ENCODE peak calls at places on chromosomes 2 and 18, in nine cellular contexts. O is GM23248, R is AG04450, L is body of pancreas, P is fibroblast of lung, W is WERI-Rb-1, A is MM.1S, C is iPS DF 6.9, V is cardiac muscle cell. T is an unnamed sample.

GRCh38 chr2:233007739-233008138 is 5.3 kb downstream of the NGEF start:
- DNase-seq in O (no peak), R (no peak), L (no peak), P (no peak), W (no peak), A (no peak), C (no peak), V (no peak), T (no peak)

GRCh38 chr2:150495993-150496627 is 8.6 kb upstream of the RND3 start:
- DNase-seq in O (peak), R (peak), L (no peak), P (peak), W (no peak), A (no peak), C (no peak), V (no peak), T (peak)

GRCh38 chr2:690799-691198 is 13.6 kb upstream of the TMEM18 start:
- DNase-seq in O (no peak), R (no peak), L (no peak), P (no peak), W (no peak), A (no peak), C (no peak), V (no peak), T (no peak)

GRCh38 chr2:23705771-23706612 is 220.9 kb downstream of the ATAD2B start:
- DNase-seq in O (no peak), R (no peak), L (no peak), P (no peak), W (no peak), A (no peak), C (no peak), V (no peak), T (no peak)

GRCh38 chr2:97671526-97671925 is 2.0 kb downstream of the C2orf92 start:
- DNase-seq in O (no peak), R (no peak), L (no peak), P (no peak), W (no peak), A (no peak), C (no peak), V (no peak), T (no peak)

GRCh38 chr2:179936654-179937053 is 70.4 kb downstream of the CWC22 start:
- DNase-seq in O (peak), R (no peak), L (peak), P (peak), W (peak), A (peak), C (peak), V (peak), T (peak)

GRCh38 chr18:46474487-46475366 is 182.3 kb downstream of the LOXHD1 start:
- DNase-seq in O (no peak), R (no peak), L (no peak), P (no peak), W (no peak), A (peak), C (no peak), V (peak), T (no peak)

GRCh38 chr2:206642075-206643025 is at the start of gene FAM237A:
- DNase-seq in O (peak), R (peak), L (peak), P (peak), W (no peak), A (peak), C (peak), V (peak), T (peak)

GRCh38 chr2:119846021-119846420 is 86.3 kb downstream of the PTPN4 start:
- DNase-seq in O (no peak), R (no peak), L (no peak), P (no peak), W (no peak), A (no peak), C (no peak), V (no peak), T (no peak)

GRCh38 chr2:142687075-142687474 is 190.4 kb upstream of the KYNU start:
- DNase-seq in O (no peak), R (no peak), L (no peak), P (no peak), W (no peak), A (no peak), C (no peak), V (no peak), T (no peak)
- H3K4me3 ChIP-seq in O (no peak), R (no peak), L (no peak), P (no peak), W (no peak), A (no peak), C (no peak), V (no peak), T (no peak)

GRCh38 chr2:109030870-109031480 is 42.0 kb upstream of the EDAR start:
- DNase-seq in O (no peak), R (no peak), L (no peak), P (no peak), W (no peak), A (no peak), C (no peak), V (no peak), T (no peak)

GRCh38 chr2:109032229-109032800 is 43.3 kb upstream of the EDAR start:
- DNase-seq in O (no peak), R (no peak), L (no peak), P (no peak), W (no peak), A (no peak), C (no peak), V (no peak), T (no peak)

GRCh38 chr2:109031481-109032228 is 42.6 kb upstream of the EDAR start:
- DNase-seq in O (peak), R (no peak), L (peak), P (peak), W (no peak), A (peak), C (no peak), V (peak), T (peak)

GRCh38 chr2:109029444-109030193 is 40.6 kb upstream of the EDAR start:
- DNase-seq in O (no peak), R (no peak), L (no peak), P (no peak), W (no peak), A (no peak), C (no peak), V (no peak), T (no peak)

DNA sequence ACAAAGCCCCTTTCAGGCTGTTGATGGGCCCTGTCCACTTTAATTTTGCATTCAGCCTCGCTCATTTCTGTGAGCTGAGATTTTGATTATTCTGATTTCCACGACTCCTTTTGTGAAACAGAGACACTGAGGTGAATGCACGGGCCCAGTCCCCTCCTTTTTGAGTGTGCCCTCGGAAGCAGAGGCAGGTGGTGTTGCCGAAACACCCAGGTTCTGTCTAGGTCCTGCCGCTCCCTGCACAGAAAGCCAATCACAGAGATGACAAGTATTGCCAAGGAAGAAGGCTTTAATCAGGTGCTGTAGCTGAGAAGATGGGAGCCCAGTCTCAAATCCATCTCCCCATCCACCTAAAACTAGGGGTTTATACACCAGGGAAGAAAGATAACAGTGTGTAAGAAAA is 44.2 kb upstream of the EDAR start:
- DNase-seq in O (no peak), R (no peak), L (no peak), P (no peak), W (no peak), A (no peak), C (no peak), V (no peak), T (no peak)
- H3K4me3 ChIP-seq in O (no peak), R (no peak), L (no peak), P (no peak), W (no peak), A (no peak), C (no peak), V (no peak), T (no peak)

GRCh38 chr18:8977701-8978100 is 124.8 kb upstream of the NDUFV2 start:
- DNase-seq in O (no peak), R (no peak), L (no peak), P (no peak), W (no peak), A (no peak), C (no peak), V (no peak), T (no peak)
- H3K4me3 ChIP-seq in O (no peak), R (no peak), L (no peak), P (no peak), W (no peak), A (no peak), C (no peak), V (no peak), T (no peak)

DNA sequence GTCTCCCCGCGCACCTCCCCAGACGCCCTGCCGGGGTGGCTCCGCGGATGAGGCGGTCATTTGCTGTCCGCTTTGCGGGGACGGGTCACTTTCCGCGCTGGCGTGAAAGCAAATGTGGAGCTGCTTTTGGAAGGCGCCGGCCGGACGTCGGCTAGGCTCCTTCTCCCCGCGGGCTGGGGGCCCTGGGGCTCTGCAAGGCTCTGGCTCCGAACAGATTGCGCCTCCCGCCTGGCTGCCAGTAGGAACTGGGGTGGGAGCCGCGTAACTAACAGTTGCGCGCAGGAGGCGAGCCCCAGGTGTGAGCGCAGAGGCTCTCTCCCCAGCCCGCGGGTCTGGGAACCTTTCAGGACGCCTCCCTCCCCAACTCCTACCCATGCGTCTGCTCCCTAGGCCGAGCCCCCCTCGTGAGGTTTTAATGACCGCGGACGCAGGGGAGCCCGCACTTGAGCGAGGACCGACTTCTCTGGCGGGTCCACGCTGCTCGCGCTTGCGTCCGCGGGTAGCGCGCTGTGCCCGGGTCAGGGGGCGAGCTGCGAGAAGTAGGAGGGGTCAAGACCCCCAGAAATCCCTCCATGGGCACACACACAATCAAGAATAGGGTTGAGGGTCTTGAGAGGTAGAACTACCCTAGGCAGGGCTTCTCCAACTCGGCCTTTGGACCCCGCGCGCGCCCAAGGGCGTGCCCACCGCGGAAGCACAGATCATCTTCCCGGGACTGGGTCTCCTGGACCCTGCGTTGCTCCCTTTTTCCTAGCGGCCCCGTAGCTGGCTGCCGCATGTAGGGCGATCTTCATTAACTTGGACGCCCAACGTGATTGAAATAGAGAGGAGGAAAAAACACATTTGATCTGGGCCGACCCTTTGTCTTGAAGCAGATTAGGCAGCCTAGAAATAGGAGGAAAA is 146.8 kb downstream of the MEIS1 start:
- DNase-seq in O (no peak), R (no peak), L (peak), P (peak), W (no peak), A (no peak), C (no peak), V (peak), T (peak)
- H3K4me3 ChIP-seq in O (peak), R (peak), L (peak), P (peak), W (no peak), A (no peak), C (peak), V (peak), T (peak)

DNA sequence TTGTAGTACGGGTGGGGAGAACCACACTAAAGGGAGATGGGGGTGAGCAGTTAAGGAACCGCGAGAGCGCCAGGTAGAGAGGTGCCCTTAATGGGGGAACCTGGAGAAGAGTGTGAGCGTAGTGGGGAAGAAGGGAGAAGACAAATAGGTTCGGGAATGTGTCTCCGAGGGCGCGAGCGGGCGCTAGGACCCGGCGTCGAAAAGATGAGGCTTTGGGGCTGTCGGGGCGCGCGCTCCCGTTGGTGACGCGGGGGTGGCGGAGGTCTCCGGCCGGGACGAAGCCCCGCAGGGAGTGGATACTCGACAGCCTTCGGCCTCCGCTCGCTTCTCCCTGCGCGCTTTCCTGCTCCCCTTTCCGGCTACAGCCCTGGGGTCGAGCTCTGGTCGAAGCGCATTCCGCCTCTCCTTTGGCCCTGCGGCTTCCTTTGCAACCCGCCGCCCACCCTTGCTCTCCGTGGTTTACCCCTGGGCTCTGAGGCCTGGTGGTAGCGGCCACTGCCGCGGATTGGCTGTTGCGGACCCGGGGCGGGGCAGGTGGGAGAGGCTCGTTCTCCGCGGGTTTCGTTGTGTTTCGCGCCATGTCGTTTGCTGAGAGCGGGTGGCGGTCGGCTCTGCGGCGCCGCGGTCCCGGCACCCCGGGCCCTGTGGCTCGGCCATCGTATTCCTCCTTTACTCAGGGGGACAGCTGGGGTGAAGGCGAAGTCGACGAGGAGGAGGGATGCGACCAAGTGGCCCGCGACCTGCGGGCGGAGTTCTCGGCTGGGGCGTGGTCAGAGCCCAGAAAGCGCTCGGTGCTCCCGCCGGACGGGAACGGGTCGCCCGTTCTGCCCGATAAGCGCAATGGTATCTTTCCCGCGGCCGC is at the start of gene ARL6IP6:
- DNase-seq in O (peak), R (peak), L (peak), P (peak), W (peak), A (peak), C (peak), V (peak), T (peak)
- H3K4me3 ChIP-seq in O (peak), R (peak), L (peak), P (peak), W (peak), A (peak), C (peak), V (peak), T (peak)

GRCh38 chr2:218644721-218645120 is 14.7 kb downstream of the ZNF142 start:
- DNase-seq in O (no peak), R (no peak), L (peak), P (no peak), W (no peak), A (no peak), C (no peak), V (no peak), T (no peak)

GRCh38 chr2:218643751-218644310 is 15.6 kb downstream of the ZNF142 start:
- DNase-seq in O (no peak), R (no peak), L (no peak), P (no peak), W (no peak), A (no peak), C (no peak), V (no peak), T (no peak)

GRCh38 chr2:218645126-218645525 is 14.3 kb downstream of the ZNF142 start:
- DNase-seq in O (peak), R (no peak), L (no peak), P (peak), W (no peak), A (no peak), C (no peak), V (no peak), T (no peak)

GRCh38 chr2:218642786-218643185 is 16.6 kb downstream of the ZNF142 start:
- DNase-seq in O (no peak), R (no peak), L (no peak), P (no peak), W (no peak), A (no peak), C (no peak), V (no peak), T (no peak)

DNA sequence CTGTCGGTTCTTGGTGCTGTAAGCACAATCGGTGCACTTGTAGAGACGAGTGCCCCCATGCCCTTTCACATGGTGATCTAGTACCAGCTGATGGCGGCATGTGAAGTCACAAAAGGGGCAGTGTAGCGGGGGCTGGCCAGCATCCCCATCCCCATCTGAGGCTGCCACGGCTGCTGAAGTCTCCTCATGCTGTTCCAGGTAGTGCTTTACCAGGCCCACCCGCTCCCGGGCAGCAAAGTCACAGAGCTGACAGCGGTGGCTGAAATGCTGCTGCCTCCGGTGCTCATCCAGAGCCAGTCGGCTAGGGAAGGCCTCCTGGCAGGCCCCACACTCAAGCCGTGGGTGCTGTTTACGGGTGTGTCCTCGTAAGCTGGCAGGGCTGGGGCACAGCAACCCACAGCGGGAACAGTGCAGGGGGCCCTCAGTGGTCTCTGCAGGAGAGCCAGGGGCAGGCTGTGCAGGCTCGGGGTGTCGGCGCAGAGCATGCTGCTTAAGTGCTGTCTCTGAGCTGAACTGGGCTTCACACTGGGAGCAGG is 17.2 kb downstream of the ZNF142 start:
- DNase-seq in O (no peak), R (no peak), L (no peak), P (no peak), W (no peak), A (no peak), C (no peak), V (no peak), T (no peak)
- H3K4me3 ChIP-seq in O (no peak), R (no peak), L (no peak), P (no peak), W (no peak), A (no peak), C (no peak), V (no peak), T (no peak)

T was measured in MG63.